ENCODE peak calls at places on chromosomes 4 and X, in five cellular contexts. J is IMR-90, B is testis, M is stomach, Z is K562. W is an unnamed sample. For H3K4me1, the result is how much of the 10 kb centered on the place peaks cover.

GRCh38 chrX:120604359-120604782 is 470 bp downstream of the MCTS1 start:
- DNase-seq in M (no peak), B (no peak), Z (peak), J (peak), W (peak)

GRCh38 chr4:87451537-87451936 is 29.2 kb downstream of the NUDT9 start:
- DNase-seq in J (no peak), B (no peak), Z (no peak), M (no peak), W (no peak)

GRCh38 chr4:137370206-137370633 is 162.1 kb downstream of the PCDH18 start:
- DNase-seq in B (no peak), J (peak), Z (no peak), M (no peak), W (no peak)

GRCh38 chrX:70422886-70423336 is at the start of gene GDPD2:
- DNase-seq in Z (no peak), J (no peak), M (peak), B (no peak), W (peak)

GRCh38 chr4:149891381-149891780 is 75.7 kb upstream of the IQCM start:
- DNase-seq in J (no peak), Z (no peak), M (no peak), B (peak), W (no peak)

GRCh38 chr4:2805712-2806391 is 13.0 kb downstream of the SH3BP2 start:
- DNase-seq in B (peak), Z (no peak), J (no peak), M (peak), W (no peak)

GRCh38 chr4:179625391-179625790 is 2183.2 kb upstream of the AGA start:
- DNase-seq in M (no peak), B (no peak), Z (no peak), J (peak), W (no peak)

GRCh38 chrX:12955882-12956703 is 18.8 kb upstream of the TMSB4X start:
- DNase-seq in Z (peak), J (peak), B (no peak), M (peak), W (peak)

GRCh38 chrX:144586756-144587155 is 660.5 kb upstream of the SPANXN1 start:
- DNase-seq in M (no peak), B (no peak), Z (no peak), J (no peak), W (no peak)

GRCh38 chr4:143336828-143337599 is at the start of gene GAB1:
- DNase-seq in J (peak), M (peak), B (peak), Z (peak), W (peak)

GRCh38 chr4:74543983-74544382 is 99.0 kb downstream of the AREG start:
- DNase-seq in Z (no peak), B (no peak), J (peak), M (no peak), W (no peak)

GRCh38 chrX:136694491-136695087 is 46.6 kb downstream of the CD40LG start:
- DNase-seq in B (no peak), J (peak), M (no peak), Z (peak), W (no peak)

GRCh38 chr4:74418063-74418670 is 26.8 kb upstream of the AREG start:
- DNase-seq in Z (no peak), M (no peak), B (no peak), J (peak), W (no peak)

GRCh38 chrX:101357166-101357795 is 8.7 kb upstream of the TIMM8A start:
- DNase-seq in B (no peak), M (no peak), Z (peak), J (peak), W (peak)

GRCh38 chr4:2689114-2689513 is 67.0 kb downstream of the TNIP2 start:
- DNase-seq in Z (no peak), B (no peak), J (no peak), M (no peak), W (no peak)

GRCh38 chr4:66275381-66276060 is 605.2 kb upstream of the EPHA5 start:
- DNase-seq in B (no peak), Z (no peak), M (no peak), J (no peak), W (no peak)

GRCh38 chrX:47585273-47585672 is 3.0 kb downstream of the TIMP1 start:
- DNase-seq in M (no peak), J (no peak), Z (no peak), B (no peak), W (no peak)

GRCh38 chr4:5821665-5822358 is 71.1 kb downstream of the CRMP1 start:
- DNase-seq in J (no peak), M (no peak), B (peak), Z (peak), W (no peak)

GRCh38 chrX:30887721-30888120 is 1.3 kb downstream of the TAB3 start:
- DNase-seq in Z (no peak), B (no peak), M (no peak), J (no peak), W (no peak)

GRCh38 chrX:44312421-44312820 is 31.1 kb downstream of the EFHC2 start:
- DNase-seq in J (no peak), Z (no peak), B (no peak), M (no peak), W (no peak)

GRCh38 chrX:54415534-54416350 is 24.5 kb upstream of the TSR2 start:
- DNase-seq in Z (no peak), M (no peak), J (peak), B (no peak), W (no peak)

GRCh38 chr4:98630804-98631454 is 27.5 kb downstream of the TSPAN5 start:
- DNase-seq in J (peak), Z (no peak), M (no peak), B (no peak), W (no peak)

GRCh38 chrX:350148-350533 is 31.5 kb upstream of the GTPBP6 start:
- DNase-seq in Z (no peak), B (no peak), M (no peak), J (no peak), W (no peak)

GRCh38 chr4:2406406-2406805 is 12.0 kb downstream of the ZFYVE28 start:
- DNase-seq in J (no peak), M (no peak), B (no peak), Z (no peak), W (peak)

GRCh38 chrX:130118396-130118795 is 8.1 kb upstream of the ELF4 start:
- DNase-seq in J (peak), B (no peak), Z (no peak), M (no peak), W (no peak)

GRCh38 chr4:146033149-146033548 is 94.5 kb upstream of the ZNF827 start:
- DNase-seq in B (peak), M (peak), Z (no peak), J (no peak), W (no peak)

GRCh38 chrX:12042615-12043014 is 95.7 kb upstream of the FRMPD4 start:
- DNase-seq in M (no peak), Z (no peak), J (no peak), B (no peak), W (no peak)

GRCh38 chr4:18318682-18319410 is 297.3 kb upstream of the LCORL start:
- DNase-seq in Z (no peak), M (peak), B (peak), J (no peak), W (no peak)

GRCh38 chrX:154541896-154542722 is 4.5 kb downstream of the G6PD start:
- DNase-seq in B (peak), M (peak), Z (peak), J (peak), W (no peak)

GRCh38 chrX:100928660-100929613 is at the start of gene XKRX:
- DNase-seq in J (no peak), B (peak), M (peak), Z (peak), W (peak)

GRCh38 chr4:155974476-155974749 is 20.7 kb upstream of the CTSO start:
- DNase-seq in J (peak), B (no peak), Z (no peak), M (no peak), W (no peak)

DNA sequence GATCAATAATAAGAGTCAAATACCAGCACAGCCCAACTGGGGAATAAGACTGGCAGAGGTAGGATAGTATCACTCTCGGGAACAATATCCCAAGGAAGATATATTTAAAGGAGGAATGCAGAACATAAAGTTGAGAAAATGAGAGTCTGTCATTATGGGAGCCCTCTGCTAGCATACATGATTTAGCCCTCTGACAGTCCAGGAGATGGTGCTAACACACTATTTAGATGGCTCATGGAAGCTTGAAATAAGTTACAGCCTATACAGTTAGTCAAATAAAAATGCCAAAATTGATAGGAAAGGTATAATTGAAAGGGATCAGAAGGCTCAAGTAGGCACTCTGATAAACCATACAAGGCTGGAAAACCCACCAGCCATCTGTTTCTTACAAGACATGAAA is 201.0 kb upstream of the NEIL3 start:
- DNase-seq in M (no peak), J (peak), B (no peak), Z (no peak), W (no peak)
- TF ChIP-seq CTCF in M (no peak), J (peak), B (no peak), Z (no peak), W (no peak)

GRCh38 chr4:70687821-70688794 is at the start of gene UTP3:
- DNase-seq in B (peak), M (peak), Z (peak), J (peak), W (peak)
- H3K4me1 ChIP-seq in B (under half), M (under half), Z (under half), J (under half), W (under half)

GRCh38 chrX:10773318-10773717 is 152.9 kb upstream of the MID1 start:
- DNase-seq in J (no peak), Z (no peak), B (no peak), M (no peak), W (no peak)

GRCh38 chrX:10769165-10769564 is 148.8 kb upstream of the MID1 start:
- DNase-seq in M (no peak), J (peak), B (no peak), Z (peak), W (no peak)

DNA sequence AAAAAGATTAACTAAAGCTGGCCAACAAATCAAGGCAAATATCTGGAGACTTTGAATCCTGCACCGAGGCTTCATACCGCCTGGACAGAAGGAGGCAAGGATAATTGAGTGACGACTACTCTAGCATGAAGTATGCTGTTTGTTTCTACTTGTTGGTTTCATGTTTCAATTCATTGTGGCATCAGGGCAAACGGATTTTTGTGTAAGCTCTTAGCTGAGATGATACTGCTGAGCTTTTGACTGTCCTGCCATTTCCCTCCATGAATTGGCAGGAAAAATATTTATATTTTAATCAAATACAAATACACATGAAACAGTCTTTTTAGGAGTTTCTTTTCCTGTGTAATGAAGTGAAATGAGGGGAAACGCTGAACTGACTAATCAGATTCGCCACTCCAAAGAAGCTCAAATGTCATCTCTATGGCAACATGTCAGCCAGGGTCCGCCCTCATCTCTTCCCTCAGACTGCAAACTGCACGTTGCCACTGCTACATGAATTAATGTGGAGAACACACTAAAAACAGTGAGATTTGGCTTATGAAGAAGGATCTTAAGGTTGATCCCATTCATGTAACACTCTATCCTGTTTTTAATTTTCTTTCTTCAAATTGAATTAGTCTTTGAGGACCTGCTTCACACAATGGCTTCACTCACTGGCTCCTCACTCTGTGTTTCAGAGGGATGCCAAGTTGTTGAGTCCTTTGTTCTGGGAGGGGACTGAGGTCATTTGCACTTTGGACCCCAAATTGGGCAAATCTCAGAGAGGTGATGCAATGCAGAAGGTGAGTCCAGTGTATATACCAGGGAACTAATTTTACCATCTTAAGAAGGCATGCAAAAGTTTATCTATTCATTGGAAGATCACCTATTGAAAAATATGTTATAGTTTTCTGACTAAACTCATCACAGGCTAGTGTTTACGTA is 149.6 kb upstream of the MID1 start:
- DNase-seq in J (peak), B (no peak), M (no peak), Z (no peak), W (peak)
- H3K4me3 ChIP-seq in J (peak), B (no peak), M (no peak), Z (no peak), W (no peak)

GRCh38 chr4:8063974-8064563 is 94.5 kb downstream of the ABLIM2 start:
- DNase-seq in Z (no peak), B (no peak), M (no peak), J (no peak), W (no peak)
- TF ChIP-seq CTCF in Z (no peak), B (no peak), M (no peak), J (no peak), W (no peak)

GRCh38 chr4:7771056-7771455 is 168.6 kb downstream of the AFAP1 start:
- DNase-seq in Z (no peak), J (no peak), B (no peak), M (no peak), W (no peak)

GRCh38 chr4:7772708-7773385 is 166.8 kb downstream of the AFAP1 start:
- DNase-seq in Z (no peak), M (peak), J (no peak), B (peak), W (no peak)

GRCh38 chr4:7770675-7771050 is 169.0 kb downstream of the AFAP1 start:
- DNase-seq in B (no peak), J (no peak), M (no peak), Z (no peak), W (no peak)

GRCh38 chr4:7769936-7770674 is 169.6 kb downstream of the AFAP1 start:
- DNase-seq in J (peak), Z (no peak), B (peak), M (no peak), W (peak)

GRCh38 chr4:7771541-7772507 is 167.8 kb downstream of the AFAP1 start:
- DNase-seq in J (no peak), B (no peak), Z (no peak), M (no peak), W (no peak)
- H3K4me1 ChIP-seq in J (under half), B (under half), Z (under half), M (under half), W (under half)

GRCh38 chrX:19670321-19670750 is 155.0 kb upstream of the MAP3K15 start:
- DNase-seq in B (no peak), Z (no peak), J (peak), M (no peak), W (peak)

GRCh38 chrX:19673334-19674040 is 158.2 kb upstream of the MAP3K15 start:
- DNase-seq in Z (no peak), B (peak), J (peak), M (peak), W (no peak)

GRCh38 chrX:19674041-19674769 is 158.9 kb upstream of the MAP3K15 start:
- DNase-seq in M (no peak), Z (no peak), B (no peak), J (no peak), W (no peak)

GRCh38 chrX:19672211-19672814 is 157.0 kb upstream of the MAP3K15 start:
- DNase-seq in B (no peak), M (no peak), Z (no peak), J (no peak), W (no peak)

GRCh38 chrX:19670854-19671620 is 155.7 kb upstream of the MAP3K15 start:
- DNase-seq in M (no peak), Z (no peak), B (peak), J (peak), W (peak)
- H3K4me3 ChIP-seq in M (no peak), Z (no peak), B (no peak), J (no peak), W (no peak)

W was measured in Caco-2.